ENCODE peak calls at places on chromosomes 6 and 20, in five cellular contexts. Q is lower leg skin, J is cardiac fibroblast, K is MM.1S, G is AG09319. S is an unnamed sample.

GRCh38 chr20:5168582-5169396 is 42.0 kb downstream of the CDS2 start:
- DNase-seq in Q (no peak), J (peak), K (no peak), G (no peak), S (peak)

GRCh38 chr6:15374119-15374518 is 128.2 kb downstream of the JARID2 start:
- DNase-seq in Q (no peak), J (no peak), K (no peak), G (no peak), S (no peak)

GRCh38 chr6:13303668-13304017 is 24.7 kb downstream of the TBC1D7 start:
- DNase-seq in Q (peak), J (peak), K (peak), G (no peak), S (no peak)

GRCh38 chr6:64955435-64955848 is 751.6 kb downstream of the EYS start:
- DNase-seq in Q (peak), J (no peak), K (no peak), G (no peak), S (no peak)

GRCh38 chr6:81788748-81789147 is 36.3 kb upstream of the TENT5A start:
- DNase-seq in Q (no peak), J (no peak), K (no peak), G (no peak), S (no peak)

GRCh38 chr6:168196881-168197635 is 118.0 kb upstream of the FRMD1 start:
- DNase-seq in Q (peak), J (no peak), K (no peak), G (no peak), S (no peak)

GRCh38 chr6:28203201-28203600 is 21.9 kb upstream of the ZSCAN9 start:
- DNase-seq in Q (no peak), J (no peak), K (no peak), G (no peak), S (no peak)

GRCh38 chr6:9539231-9539755 is 875.6 kb downstream of the TFAP2A start:
- DNase-seq in Q (no peak), J (no peak), K (no peak), G (no peak), S (no peak)

GRCh38 chr20:20364016-20364746 is 3.7 kb upstream of the INSM1 start:
- DNase-seq in Q (no peak), J (no peak), K (no peak), G (no peak), S (peak)

GRCh38 chr6:79671605-79672266 is 40.6 kb downstream of the SH3BGRL2 start:
- DNase-seq in Q (peak), J (peak), K (no peak), G (no peak), S (no peak)

GRCh38 chr6:107820571-107821261 is 3.4 kb downstream of the SCML4 start:
- DNase-seq in Q (no peak), J (peak), K (no peak), G (no peak), S (no peak)

GRCh38 chr6:40719671-40720374 is 132.7 kb upstream of the LRFN2 start:
- DNase-seq in Q (peak), J (peak), K (no peak), G (peak), S (peak)

GRCh38 chr6:166143011-166143410 is 24.6 kb downstream of the TBXT start:
- DNase-seq in Q (no peak), J (peak), K (peak), G (no peak), S (no peak)

GRCh38 chr6:161406633-161407032 is 132.8 kb upstream of the AGPAT4 start:
- DNase-seq in Q (no peak), J (peak), K (no peak), G (peak), S (no peak)

GRCh38 chr6:118085665-118086064 is 178.6 kb downstream of the SLC35F1 start:
- DNase-seq in Q (no peak), J (no peak), K (no peak), G (no peak), S (no peak)

GRCh38 chr6:118083711-118084110 is 176.6 kb downstream of the SLC35F1 start:
- DNase-seq in Q (no peak), J (no peak), K (no peak), G (no peak), S (no peak)

GRCh38 chr6:118086189-118086588 is 179.1 kb downstream of the SLC35F1 start:
- DNase-seq in Q (no peak), J (no peak), K (no peak), G (no peak), S (no peak)

DNA sequence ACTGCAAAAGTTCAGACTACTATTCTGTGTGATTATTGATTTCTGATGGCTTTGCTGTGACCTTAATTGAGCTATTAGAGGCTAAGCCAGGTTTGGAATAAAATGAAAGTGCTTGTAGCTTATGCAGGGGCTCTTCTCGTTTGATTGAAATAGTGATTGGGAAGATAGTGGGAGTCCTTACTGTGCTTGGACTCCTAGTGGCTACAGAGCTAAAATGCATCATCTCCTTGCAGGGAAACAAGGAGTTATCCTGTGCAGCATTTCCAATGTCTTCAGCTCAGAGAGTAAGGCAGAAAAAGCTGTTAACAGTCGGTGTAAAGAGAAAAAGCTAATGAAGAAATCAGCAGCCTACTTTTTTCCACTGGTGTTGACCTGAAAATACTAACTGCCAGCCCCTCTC is 173.5 kb downstream of the SLC35F1 start:
- DNase-seq in Q (no peak), J (no peak), K (no peak), G (no peak), S (no peak)
- TF ChIP-seq CTCF in Q (no peak), J (no peak), K (no peak), G (no peak), S (peak)

GRCh38 chr6:89364586-89364985 is 12.1 kb upstream of the UBE2J1 start:
- DNase-seq in Q (no peak), J (no peak), K (no peak), G (no peak), S (no peak)

GRCh38 chr6:89368107-89368506 is 15.6 kb upstream of the UBE2J1 start:
- DNase-seq in Q (no peak), J (peak), K (peak), G (no peak), S (peak)

GRCh38 chr6:89372506-89372901 is 20.0 kb upstream of the UBE2J1 start:
- DNase-seq in Q (no peak), J (no peak), K (peak), G (no peak), S (no peak)

GRCh38 chr6:89371849-89372505 is 19.5 kb upstream of the UBE2J1 start:
- DNase-seq in Q (peak), J (peak), K (peak), G (no peak), S (peak)

DNA sequence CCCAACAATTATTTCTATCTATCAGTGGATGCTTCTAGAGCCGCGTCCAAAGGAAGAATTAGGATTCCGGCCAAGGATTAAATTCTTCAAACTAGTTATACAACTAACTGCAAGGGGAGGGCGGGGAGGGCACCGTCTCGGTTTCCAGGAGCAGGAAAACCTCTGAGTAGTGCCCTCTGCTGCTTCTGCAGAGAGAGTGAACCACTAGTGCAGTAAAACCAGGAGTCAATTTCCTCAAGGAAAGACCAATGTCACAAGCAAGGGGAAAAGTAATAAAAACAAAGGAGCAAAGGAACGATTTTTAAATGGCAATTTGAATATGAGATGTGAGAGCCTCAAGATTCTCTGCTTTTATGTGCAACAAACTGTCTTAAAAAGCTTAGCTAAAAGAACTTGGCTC is 16.5 kb upstream of the UBE2J1 start:
- DNase-seq in Q (peak), J (peak), K (peak), G (peak), S (peak)
- TF ChIP-seq CTCF in Q (no peak), J (peak), K (peak), G (peak), S (no peak)

DNA sequence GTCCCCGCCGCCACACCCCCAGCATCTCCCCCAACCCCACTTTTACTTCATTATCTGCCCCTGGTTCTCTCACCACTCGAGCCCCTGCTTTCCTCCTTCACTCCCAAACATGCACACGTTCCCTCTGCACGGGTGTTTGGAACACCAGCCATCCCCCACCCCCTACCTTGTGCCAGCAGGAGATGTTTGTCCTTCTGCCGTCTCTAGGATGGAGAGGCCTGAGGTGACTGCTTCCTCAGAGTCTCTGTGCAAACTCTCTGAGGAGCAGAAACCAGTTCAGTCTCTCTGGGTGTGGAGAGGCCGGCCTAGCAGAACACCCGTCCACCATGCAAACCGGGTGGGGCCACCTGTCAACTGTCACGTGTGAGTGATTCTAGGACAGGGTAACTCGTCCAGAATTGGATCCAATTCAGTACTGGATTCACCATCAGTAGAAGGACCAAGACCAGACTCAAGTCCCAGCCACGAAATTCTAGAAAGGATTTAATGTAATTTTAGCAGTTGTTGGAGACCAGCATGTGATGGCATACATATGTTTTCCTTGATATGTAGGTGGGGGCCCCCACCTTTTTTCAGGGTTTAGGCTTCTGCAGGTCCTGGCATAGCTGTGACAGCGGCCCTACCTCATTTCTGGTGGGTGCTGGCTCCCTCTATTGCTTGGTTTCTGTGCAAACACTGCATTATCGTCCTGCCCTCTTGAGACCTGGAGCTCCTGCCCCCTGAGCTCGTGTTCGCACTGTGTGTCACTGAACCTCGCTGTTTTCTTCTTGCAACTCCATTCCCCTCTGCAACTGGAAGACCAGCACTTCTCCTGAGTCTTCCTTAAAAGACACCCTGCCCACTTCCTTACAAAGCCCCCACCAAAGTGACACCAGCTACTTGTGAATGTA is at the start of gene RAET1E:
- DNase-seq in Q (peak), J (no peak), K (no peak), G (no peak), S (no peak)
- TF ChIP-seq CTCF in Q (no peak), J (no peak), K (no peak), G (peak), S (no peak)

GRCh38 chr20:36827541-36828279 is 48.2 kb upstream of the TLDC2 start:
- DNase-seq in Q (no peak), J (no peak), K (peak), G (no peak), S (no peak)

GRCh38 chr20:36832791-36833190 is 43.1 kb upstream of the TLDC2 start:
- DNase-seq in Q (no peak), J (no peak), K (no peak), G (no peak), S (no peak)

GRCh38 chr20:36835025-36835424 is 40.9 kb upstream of the TLDC2 start:
- DNase-seq in Q (no peak), J (no peak), K (no peak), G (no peak), S (no peak)

GRCh38 chr20:36833275-36834020 is 42.5 kb upstream of the TLDC2 start:
- DNase-seq in Q (no peak), J (no peak), K (no peak), G (peak), S (no peak)

GRCh38 chr20:36830791-36831691 is 44.9 kb upstream of the TLDC2 start:
- DNase-seq in Q (no peak), J (peak), K (no peak), G (no peak), S (no peak)
- TF ChIP-seq CTCF in Q (no peak), J (peak), K (peak), G (peak), S (no peak)

GRCh38 chr20:46651091-46651962 is at the start of gene SLC13A3:
- DNase-seq in Q (peak), J (no peak), K (no peak), G (no peak), S (peak)
- TF ChIP-seq CTCF in Q (no peak), J (no peak), K (no peak), G (no peak), S (no peak)

GRCh38 chr20:53594068-53595017 is 704 bp upstream of the ZNF217 start:
- DNase-seq in Q (peak), J (peak), K (peak), G (peak), S (peak)
- TF ChIP-seq CTCF in Q (no peak), J (no peak), K (peak), G (no peak), S (peak)

DNA sequence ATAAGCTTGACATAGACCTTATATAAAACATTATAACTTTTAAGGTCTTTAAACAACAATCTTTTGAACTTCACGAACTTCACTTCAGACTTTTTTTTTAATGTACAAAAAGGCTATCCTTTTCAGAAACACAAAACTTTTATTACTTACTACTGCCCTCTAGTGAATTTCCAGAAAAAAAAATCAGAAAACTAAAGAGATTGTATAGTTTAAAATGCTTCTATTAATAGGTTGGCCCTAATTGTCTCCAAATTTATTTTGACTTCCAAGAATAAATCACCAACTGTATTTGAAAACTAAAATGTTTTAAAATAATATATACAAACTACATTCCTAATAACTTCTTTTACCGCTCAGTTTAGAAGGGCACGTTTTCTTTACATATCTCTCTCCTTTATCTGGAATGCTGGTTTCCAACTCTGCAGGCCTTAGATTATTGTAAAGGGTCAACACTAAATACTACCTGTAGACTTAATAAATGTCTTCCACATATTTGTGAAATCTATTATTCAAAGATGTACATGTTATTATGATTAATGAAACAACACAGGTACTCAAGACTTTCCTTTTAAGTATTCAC is 66.8 kb downstream of the LMBRD1 start:
- DNase-seq in Q (no peak), J (peak), K (peak), G (no peak), S (no peak)
- TF ChIP-seq CTCF in Q (no peak), J (no peak), K (peak), G (peak), S (peak)

DNA sequence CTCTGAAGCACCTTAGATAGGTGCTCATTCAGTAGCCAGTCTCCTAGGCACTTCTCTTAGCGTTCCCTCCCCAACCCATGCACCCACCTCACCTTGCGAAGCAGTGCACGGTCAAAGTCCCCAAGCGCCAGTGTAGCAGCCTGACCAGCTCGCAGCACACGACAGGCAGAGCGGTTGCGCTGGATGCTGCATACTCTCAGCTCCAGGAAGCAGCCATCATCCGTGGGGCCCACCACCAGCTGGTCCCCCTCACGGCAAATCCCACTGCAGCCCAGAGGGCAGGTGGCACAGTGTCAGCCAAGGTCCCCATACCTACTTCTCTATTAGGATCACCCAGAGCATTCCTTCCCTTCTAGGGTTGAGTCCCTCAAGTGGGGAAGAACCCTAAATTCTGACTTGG is 6.5 kb downstream of the GTPBP2 start:
- DNase-seq in Q (peak), J (no peak), K (no peak), G (no peak), S (no peak)
- TF ChIP-seq CTCF in Q (no peak), J (no peak), K (no peak), G (no peak), S (no peak)

GRCh38 chr20:64273109-64273508 is 17.6 kb downstream of the PCMTD2 start:
- DNase-seq in Q (no peak), J (no peak), K (no peak), G (no peak), S (no peak)
- TF ChIP-seq CTCF in Q (no peak), J (no peak), K (no peak), G (no peak), S (no peak)

DNA sequence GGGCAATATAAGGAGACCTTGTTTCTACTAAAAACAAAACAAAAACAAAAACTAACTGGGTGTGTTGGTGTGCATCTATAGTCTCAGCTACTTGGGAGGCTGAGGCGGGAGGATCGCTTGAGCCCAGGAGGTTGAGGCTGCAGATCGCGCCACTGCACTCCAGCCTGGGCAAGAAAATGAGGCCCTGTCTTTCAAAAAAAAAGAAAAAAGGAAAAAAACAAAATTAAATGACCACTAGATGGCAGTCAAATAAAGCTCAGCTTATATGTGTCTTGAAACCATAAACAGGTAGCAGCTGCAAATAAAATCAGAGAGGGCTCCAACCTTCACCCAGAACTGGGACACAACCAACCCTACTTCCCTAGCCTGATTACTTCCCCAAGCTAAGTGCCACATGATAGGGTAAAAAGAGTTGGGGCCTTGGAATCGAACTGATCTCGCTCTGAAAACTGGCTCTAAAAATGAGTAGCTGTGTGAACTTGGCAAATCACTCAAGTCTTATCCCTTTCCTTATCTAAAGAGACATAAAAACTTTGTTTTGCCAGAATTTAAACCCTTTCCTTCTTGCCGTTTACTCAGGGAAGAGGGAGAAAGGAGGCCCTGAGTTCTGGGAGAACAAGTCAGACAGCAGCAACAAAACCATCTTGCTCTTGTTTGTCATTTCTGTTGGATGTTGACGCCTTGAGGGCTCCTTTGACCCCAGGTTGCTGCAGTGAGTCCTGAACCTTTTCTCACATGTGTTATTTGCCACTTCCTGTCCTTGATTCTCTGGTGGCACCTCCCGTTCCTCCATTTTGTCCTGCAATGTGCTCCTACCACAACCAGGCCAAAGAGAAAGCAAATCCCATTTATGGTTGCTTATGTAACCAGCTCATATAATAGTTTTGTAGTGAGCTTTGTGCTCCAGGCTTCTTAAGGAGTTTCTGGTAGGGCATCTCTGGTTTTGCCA is 66.9 kb upstream of the ADGRF4 start:
- DNase-seq in Q (no peak), J (peak), K (peak), G (no peak), S (no peak)
- TF ChIP-seq CTCF in Q (no peak), J (peak), K (peak), G (peak), S (peak)

S was measured in endothelial cell.